ENCODE peak calls at places on chromosomes 4 and X, in nine cellular contexts. J is stimulated activated CD4-positive, alpha-beta T cell treated with anti-CD3 and anti-CD28 coated beads, Interleukin-2, amount 100 ng/mL, for 24 hours; X is AG09309; I is HuH-7; G is fibroblast of the conjunctiva; K is A549; R is activated CD8-positive, alpha-beta memory T cell treated with anti-CD3 and anti-CD28 coated beads for 1 hour; V is fibroblast of lung; E is right cardiac atrium. F is an unnamed sample.

GRCh38 chr4:139795915-139796314 is 130.3 kb downstream of the MGST2 start:
- DNase-seq in J (no peak), X (no peak), I (no peak), G (peak), K (no peak), R (no peak), V (peak), E (no peak), F (no peak)

GRCh38 chr4:2691313-2691712 is 64.8 kb downstream of the TNIP2 start:
- DNase-seq in J (no peak), X (no peak), I (no peak), G (no peak), K (no peak), R (no peak), V (no peak), E (no peak), F (no peak)

GRCh38 chr4:165506780-165507305 is 128.0 kb downstream of the CPE start:
- DNase-seq in J (no peak), X (no peak), I (no peak), G (peak), K (no peak), R (no peak), V (no peak), E (no peak), F (no peak)

GRCh38 chrX:153641575-153642312 is 5.3 kb upstream of the DUSP9 start:
- DNase-seq in J (no peak), X (no peak), I (peak), G (no peak), K (no peak), R (no peak), V (no peak), E (no peak), F (no peak)

GRCh38 chrX:145405012-145405411 is 157.7 kb downstream of the SPANXN1 start:
- DNase-seq in J (no peak), X (no peak), I (peak), G (no peak), K (peak), R (no peak), V (peak), E (no peak), F (peak)

GRCh38 chr4:6331018-6331417 is 61.4 kb downstream of the WFS1 start:
- DNase-seq in J (no peak), X (no peak), I (no peak), G (no peak), K (peak), R (no peak), V (no peak), E (no peak), F (peak)

GRCh38 chr4:81198151-81198550 is 16.9 kb downstream of the PRKG2 start:
- DNase-seq in J (no peak), X (no peak), I (no peak), G (no peak), K (no peak), R (no peak), V (no peak), E (peak), F (no peak)

GRCh38 chrX:43450355-43450754 is 205.7 kb upstream of the MAOA start:
- DNase-seq in J (no peak), X (no peak), I (no peak), G (no peak), K (no peak), R (no peak), V (no peak), E (no peak), F (no peak)

GRCh38 chr4:52554606-52555355 is 104.3 kb downstream of the USP46 start:
- DNase-seq in J (no peak), X (no peak), I (no peak), G (no peak), K (no peak), R (no peak), V (no peak), E (no peak), F (no peak)

GRCh38 chrX:80207327-80207726 is 192.8 kb downstream of the TBX22 start:
- DNase-seq in J (no peak), X (no peak), I (no peak), G (no peak), K (no peak), R (no peak), V (no peak), E (no peak), F (no peak)

GRCh38 chrX:19629541-19629940 is 114.2 kb upstream of the MAP3K15 start:
- DNase-seq in J (no peak), X (no peak), I (no peak), G (no peak), K (no peak), R (no peak), V (no peak), E (no peak), F (no peak)

GRCh38 chrX:23127586-23127985 is 127.8 kb downstream of the DDX53 start:
- DNase-seq in J (no peak), X (no peak), I (no peak), G (no peak), K (no peak), R (no peak), V (no peak), E (no peak), F (no peak)

GRCh38 chrX:24093746-24094145 is 39.0 kb downstream of the EIF2S3 start:
- DNase-seq in J (no peak), X (no peak), I (no peak), G (no peak), K (no peak), R (no peak), V (no peak), E (no peak), F (no peak)

GRCh38 chrX:25721564-25721963 is 416.6 kb upstream of the MAGEB18 start:
- DNase-seq in J (no peak), X (no peak), I (no peak), G (peak), K (peak), R (no peak), V (peak), E (no peak), F (peak)

GRCh38 chr4:29423836-29424721 is 1296.1 kb upstream of the PCDH7 start:
- DNase-seq in J (no peak), X (peak), I (no peak), G (peak), K (peak), R (no peak), V (peak), E (no peak), F (peak)

GRCh38 chr4:23923840-23924239 is 34.0 kb upstream of the PPARGC1A start:
- DNase-seq in J (no peak), X (no peak), I (no peak), G (no peak), K (no peak), R (no peak), V (no peak), E (no peak), F (no peak)

GRCh38 chr4:2354760-2355159 is 63.7 kb downstream of the ZFYVE28 start:
- DNase-seq in J (no peak), X (no peak), I (no peak), G (no peak), K (no peak), R (no peak), V (no peak), E (no peak), F (no peak)